ENCODE peak calls at places on chromosomes 12 and 14, in four cellular contexts. One of them, this sample, is unnamed.
A peak's percentile ranks its signal among the peaks of the same experiment; 100 is the strongest.

GRCh38 chr14:67241416-67242362 is at the start of gene PALS1:
- DNase-seq in germinal center: no peak
- DNase-seq in NCI-H2081: peak; percentile 56
- DNase-seq in activated CD4-positive, CD25-positive, alpha-beta regulatory T cell: no peak
- DNase-seq in this sample: peak; percentile 49

GRCh38 chr14:79600406-79600805 is 610.9 kb downstream of the DIO2 start:
- DNase-seq in germinal center: no peak
- DNase-seq in activated CD4-positive, CD25-positive, alpha-beta regulatory T cell: no peak
- DNase-seq in NCI-H2081: no peak
- DNase-seq in this sample: no peak

GRCh38 chr12:6774557-6775062 is 2.3 kb downstream of the LAG3 start:
- DNase-seq in NCI-H2081: no peak
- DNase-seq in germinal center: no peak
- DNase-seq in activated CD4-positive, CD25-positive, alpha-beta regulatory T cell: no peak
- DNase-seq in this sample: no peak

GRCh38 chr14:43706901-43707300 is 800.2 kb downstream of the FSCB start:
- DNase-seq in germinal center: no peak
- DNase-seq in NCI-H2081: no peak
- DNase-seq in activated CD4-positive, CD25-positive, alpha-beta regulatory T cell: no peak
- DNase-seq in this sample: no peak

GRCh38 chr14:69580009-69580577 is 5.4 kb upstream of the CCDC177 start:
- DNase-seq in germinal center: peak; percentile 44
- DNase-seq in NCI-H2081: peak; percentile 73
- DNase-seq in activated CD4-positive, CD25-positive, alpha-beta regulatory T cell: no peak
- DNase-seq in this sample: peak; percentile 66

GRCh38 chr12:6269986-6270385 is 40.5 kb upstream of the PLEKHG6 start:
- DNase-seq in germinal center: no peak
- DNase-seq in activated CD4-positive, CD25-positive, alpha-beta regulatory T cell: no peak
- DNase-seq in NCI-H2081: no peak
- DNase-seq in this sample: no peak

GRCh38 chr12:109934026-109934425 is 34.0 kb downstream of the TCHP start:
- DNase-seq in germinal center: no peak
- DNase-seq in NCI-H2081: no peak
- DNase-seq in activated CD4-positive, CD25-positive, alpha-beta regulatory T cell: no peak
- DNase-seq in this sample: peak; percentile 11

GRCh38 chr12:132279184-132279889 is 50.1 kb downstream of the GALNT9 start:
- DNase-seq in germinal center: no peak
- DNase-seq in activated CD4-positive, CD25-positive, alpha-beta regulatory T cell: no peak
- DNase-seq in NCI-H2081: no peak
- DNase-seq in this sample: no peak

GRCh38 chr12:68557011-68557715 is 53.5 kb upstream of the RAP1B start:
- DNase-seq in activated CD4-positive, CD25-positive, alpha-beta regulatory T cell: no peak
- DNase-seq in germinal center: no peak
- DNase-seq in NCI-H2081: no peak
- DNase-seq in this sample: no peak